ENCODE peak calls at places on chromosomes 4 and X, in eight cellular contexts. L is IMR-90; Q is aorta; H is stimulated activated naive B cell treated with anti-CD40 and anti-IgM and Interleukin-4, amounts not matched to agents 10 μg/mL and 1 μg/mL and 100 μg/mL, for 72 hours; I is HepG2; S is activated CD8-positive, alpha-beta memory T cell treated with anti-CD3 and anti-CD28 coated beads, Interleukin-2, amount 10 ng/mL, durations not matched to agents 7 days and 5 days; T is heart right ventricle; F is mucosa of descending colon. U is an unnamed sample.

GRCh38 chr4:13599159-13599558 is 28.4 kb downstream of the BOD1L1 start:
- ATAC-seq in L (no peak), Q (no peak), H (no peak), I (peak; percentile 47), S (no peak), T (no peak), F (no peak), U (no peak)

GRCh38 chrX:72105436-72105835 is 26.3 kb downstream of the RTL5 start:
- ATAC-seq in L (no peak), Q (no peak), H (peak; percentile 57), I (no peak), S (peak; percentile 79), T (no peak), F (peak; percentile 56), U (peak; percentile 46)

GRCh38 chr4:9924750-9925149 is 96.5 kb downstream of the SLC2A9 start:
- ATAC-seq in L (peak; percentile 72), Q (no peak), H (no peak), I (no peak), S (no peak), T (no peak), F (no peak), U (no peak)

GRCh38 chrX:2921193-2921592 is 7.9 kb downstream of the ARSD start:
- ATAC-seq in L (no peak), Q (no peak), H (no peak), I (no peak), S (no peak), T (no peak), F (no peak), U (no peak)

GRCh38 chr4:113146876-113147358 is 97.5 kb downstream of the ANK2 start:
- ATAC-seq in L (peak; percentile 37), Q (peak; percentile 64), H (peak; percentile 60), I (peak; percentile 51), S (peak; percentile 84), T (no peak), F (peak; percentile 32), U (no peak)

GRCh38 chr4:40369437-40370278 is 34.5 kb downstream of the CHRNA9 start:
- ATAC-seq in L (no peak), Q (no peak), H (no peak), I (peak; percentile 69), S (no peak), T (no peak), F (peak; percentile 94), U (no peak)

GRCh38 chrX:34559325-34559724 is 97.8 kb downstream of the TMEM47 start:
- ATAC-seq in L (no peak), Q (no peak), H (no peak), I (no peak), S (no peak), T (no peak), F (no peak), U (no peak)

GRCh38 chr4:128378668-128379067 is 91.1 kb upstream of the PGRMC2 start:
- ATAC-seq in L (no peak), Q (no peak), H (no peak), I (no peak), S (no peak), T (no peak), F (no peak), U (no peak)

GRCh38 chr4:7485096-7485495 is 50.4 kb upstream of the PSAPL1 start:
- ATAC-seq in L (no peak), Q (no peak), H (no peak), I (no peak), S (no peak), T (no peak), F (no peak), U (no peak)

GRCh38 chr4:71198958-71199357 is 139.9 kb upstream of the SLC4A4 start:
- ATAC-seq in L (no peak), Q (no peak), H (no peak), I (no peak), S (peak; percentile 74), T (no peak), F (peak; percentile 97), U (no peak)

GRCh38 chr4:68732653-68733466 is 62.4 kb upstream of the UGT2B15 start:
- ATAC-seq in L (no peak), Q (no peak), H (no peak), I (peak; percentile 97), S (no peak), T (no peak), F (peak; percentile 94), U (no peak)

GRCh38 chr4:3330682-3331081 is 37.9 kb downstream of the RGS12 start:
- ATAC-seq in L (no peak), Q (no peak), H (no peak), I (no peak), S (no peak), T (no peak), F (peak; percentile 28), U (no peak)

GRCh38 chrX:18272222-18272621 is 51.5 kb upstream of the BEND2 start:
- ATAC-seq in L (no peak), Q (no peak), H (no peak), I (no peak), S (no peak), T (no peak), F (no peak), U (no peak)